ENCODE peak calls at places on chromosome 6, in six cellular contexts. T is left ventricle myocardium inferior, K is astrocyte of the spinal cord, P is cardiac muscle cell, B is AG04450, Y is stomach. W is an unnamed sample.

GRCh38 chr6:33439956-33440648 is 14.3 kb upstream of the ZBTB9 start:
- DNase-seq in T (no peak), K (no peak), P (no peak), B (no peak), Y (no peak), W (no peak)

GRCh38 chr6:3742076-3742425 is 9.5 kb downstream of the PXDC1 start:
- DNase-seq in T (no peak), K (no peak), P (no peak), B (no peak), Y (no peak), W (no peak)

GRCh38 chr6:111692327-111693164 is 86.9 kb upstream of the TRAF3IP2 start:
- DNase-seq in T (no peak), K (no peak), P (no peak), B (no peak), Y (peak; percentile 85), W (no peak)

GRCh38 chr6:105790635-105791034 is 295.5 kb upstream of the PRDM1 start:
- DNase-seq in T (no peak), K (no peak), P (no peak), B (no peak), Y (no peak), W (no peak)

GRCh38 chr6:52733172-52733571 is 30.1 kb downstream of the GSTA2 start:
- DNase-seq in T (no peak), K (no peak), P (no peak), B (no peak), Y (no peak), W (no peak)

GRCh38 chr6:2739335-2739734 is 11.4 kb downstream of the MYLK4 start:
- DNase-seq in T (no peak), K (peak; percentile 66), P (no peak), B (peak; percentile 38), Y (no peak), W (no peak)

GRCh38 chr6:111589366-111589765 is 16.3 kb downstream of the TRAF3IP2 start:
- DNase-seq in T (no peak), K (peak; percentile 82), P (no peak), B (no peak), Y (no peak), W (no peak)

GRCh38 chr6:151413372-151414145 is 22.2 kb upstream of the ZBTB2 start:
- DNase-seq in T (no peak), K (no peak), P (no peak), B (no peak), Y (no peak), W (no peak)

GRCh38 chr6:39114395-39114706 is 635 bp downstream of the SAYSD1 start:
- DNase-seq in T (no peak), K (no peak), P (no peak), B (no peak), Y (no peak), W (no peak)

GRCh38 chr6:39118921-39119320 is 3.9 kb upstream of the SAYSD1 start:
- DNase-seq in T (no peak), K (no peak), P (no peak), B (no peak), Y (no peak), W (no peak)

GRCh38 chr6:39111280-39111679 is 3.7 kb downstream of the SAYSD1 start:
- DNase-seq in T (no peak), K (no peak), P (no peak), B (no peak), Y (no peak), W (no peak)

GRCh38 chr6:39113788-39114187 is 1.2 kb downstream of the SAYSD1 start:
- DNase-seq in T (no peak), K (no peak), P (no peak), B (no peak), Y (no peak), W (no peak)

GRCh38 chr6:39114707-39115599 is at the start of gene SAYSD1:
- DNase-seq in T (peak; percentile 93), K (peak; percentile 90), P (peak; percentile 97), B (peak; percentile 69), Y (peak; percentile 95), W (peak; percentile 97)
- H3K4me3 ChIP-seq in T (peak within 1 kb of the TSS; percentile 88), K (peak within 1 kb of the TSS; percentile 81), P (peak within 1 kb of the TSS; percentile 55), B (peak within 1 kb of the TSS; percentile 82), Y (peak within 1 kb of the TSS; percentile 56), W (peak within 1 kb of the TSS; percentile 87)

GRCh38 chr6:129607581-129608186 is 102.3 kb downstream of the ARHGAP18 start:
- DNase-seq in T (no peak), K (peak; percentile 35), P (no peak), B (no peak), Y (no peak), W (no peak)

GRCh38 chr6:129608886-129609540 is 101.0 kb downstream of the ARHGAP18 start:
- DNase-seq in T (no peak), K (no peak), P (no peak), B (no peak), Y (no peak), W (no peak)

GRCh38 chr6:129612440-129612839 is 97.5 kb downstream of the ARHGAP18 start:
- DNase-seq in T (no peak), K (no peak), P (no peak), B (no peak), Y (no peak), W (no peak)

GRCh38 chr6:129606664-129607063 is 103.3 kb downstream of the ARHGAP18 start:
- DNase-seq in T (no peak), K (peak; percentile 58), P (no peak), B (no peak), Y (no peak), W (no peak)

GRCh38 chr6:129609635-129610034 is 100.3 kb downstream of the ARHGAP18 start:
- DNase-seq in T (no peak), K (no peak), P (no peak), B (no peak), Y (no peak), W (no peak)
- H3K4me3 ChIP-seq in T (no peak overlapping the region), K (no peak overlapping the region), P (no peak overlapping the region), B (no peak overlapping the region), Y (no peak overlapping the region), W (no peak overlapping the region)

GRCh38 chr6:144582939-144583613 is 297.9 kb downstream of the UTRN start:
- DNase-seq in T (peak; percentile 39), K (peak; percentile 49), P (peak; percentile 24), B (no peak), Y (peak; percentile 31), W (peak; percentile 72)
- H3K4me3 ChIP-seq in T (peak overlapping the region; percentile 27), K (peak overlapping the region; percentile 38), P (peak overlapping the region; percentile 16), B (peak overlapping the region; percentile 48), Y (peak overlapping the region; percentile 16), W (peak overlapping the region; percentile 3)

GRCh38 chr6:63805345-63805744 is 169.7 kb downstream of the PHF3 start:
- DNase-seq in T (no peak), K (no peak), P (no peak), B (no peak), Y (no peak), W (no peak)
- H3K4me3 ChIP-seq in T (no peak overlapping the region), K (no peak overlapping the region), P (no peak overlapping the region), B (no peak overlapping the region), Y (no peak overlapping the region), W (peak overlapping the region; percentile 32)

GRCh38 chr6:168441434-168442391 is 729 bp downstream of the SMOC2 start:
- DNase-seq in T (no peak), K (no peak), P (peak; percentile 27), B (no peak), Y (no peak), W (peak; percentile 76)
- H3K4me3 ChIP-seq in T (peak overlapping the region; percentile 72), K (no peak overlapping the region), P (peak overlapping the region; percentile 43), B (no peak overlapping the region), Y (peak overlapping the region; percentile 57), W (no peak overlapping the region)

GRCh38 chr6:134315189-134315588 is 2.7 kb downstream of the SGK1 start:
- DNase-seq in T (no peak), K (no peak), P (no peak), B (no peak), Y (no peak), W (no peak)

GRCh38 chr6:134317471-134318131 is at the start of gene SGK1:
- DNase-seq in T (no peak), K (peak; percentile 56), P (peak; percentile 25), B (no peak), Y (no peak), W (no peak)

GRCh38 chr6:134318396-134319281 is 727 bp upstream of the SGK1 start:
- DNase-seq in T (no peak), K (no peak), P (no peak), B (no peak), Y (no peak), W (no peak)

GRCh38 chr6:134315974-134316391 is 1.9 kb downstream of the SGK1 start:
- DNase-seq in T (no peak), K (no peak), P (no peak), B (no peak), Y (no peak), W (no peak)

GRCh38 chr6:134316733-134317431 is 1.0 kb downstream of the SGK1 start:
- DNase-seq in T (no peak), K (no peak), P (no peak), B (no peak), Y (no peak), W (no peak)
- H3K4me3 ChIP-seq in T (peak overlapping the region; percentile 75), K (peak overlapping the region; percentile 64), P (peak overlapping the region; percentile 40), B (peak overlapping the region; percentile 72), Y (peak overlapping the region; percentile 48), W (peak overlapping the region; percentile 54)

W was measured in kidney.